ENCODE peak calls at places on chromosomes 2 and 18, in six cellular contexts. I, X, S, P, Y and F are unnamed samples.

GRCh38 chr2:234500394-234501006 is 3.6 kb upstream of the ARL4C start:
- DNase-seq in I (peak), X (peak), S (peak), P (peak), Y (peak), F (no peak)

GRCh38 chr2:112784199-112785189 is at the start of gene IL1A:
- DNase-seq in I (no peak), X (no peak), S (no peak), P (no peak), Y (peak), F (no peak)

GRCh38 chr2:217095511-217096205 is 235.8 kb upstream of the TNP1 start:
- DNase-seq in I (no peak), X (no peak), S (no peak), P (no peak), Y (no peak), F (no peak)

GRCh38 chr2:113105047-113105446 is 22.4 kb upstream of the IL1RN start:
- DNase-seq in I (no peak), X (no peak), S (no peak), P (no peak), Y (peak), F (no peak)

GRCh38 chr2:204365778-204366177 is 179.5 kb upstream of the PARD3B start:
- DNase-seq in I (no peak), X (no peak), S (no peak), P (no peak), Y (peak), F (no peak)

GRCh38 chr2:196479350-196479749 is 160.2 kb upstream of the CCDC150 start:
- DNase-seq in I (no peak), X (no peak), S (no peak), P (no peak), Y (peak), F (no peak)

GRCh38 chr2:147384659-147385058 is 460.2 kb upstream of the ACVR2A start:
- DNase-seq in I (no peak), X (no peak), S (no peak), P (no peak), Y (no peak), F (no peak)

GRCh38 chr2:168166902-168167510 is 80.4 kb downstream of the STK39 start:
- DNase-seq in I (no peak), X (no peak), S (no peak), P (no peak), Y (peak), F (no peak)

GRCh38 chr2:224360801-224361251 is 41.1 kb downstream of the FAM124B start:
- DNase-seq in I (no peak), X (no peak), S (no peak), P (no peak), Y (no peak), F (no peak)

GRCh38 chr18:47701133-47701532 is 229.3 kb downstream of the SMAD2 start:
- DNase-seq in I (no peak), X (no peak), S (no peak), P (no peak), Y (no peak), F (no peak)

GRCh38 chr18:11866764-11867163 is 15.6 kb downstream of the CHMP1B start:
- DNase-seq in I (no peak), X (no peak), S (no peak), P (no peak), Y (no peak), F (no peak)

GRCh38 chr2:8539743-8540551 is 141.9 kb upstream of the ID2 start:
- DNase-seq in I (no peak), X (no peak), S (peak), P (no peak), Y (no peak), F (no peak)

GRCh38 chr2:65465857-65466256 is 33.5 kb upstream of the SPRED2 start:
- DNase-seq in I (no peak), X (no peak), S (no peak), P (no peak), Y (no peak), F (no peak)

GRCh38 chr2:114729025-114729424 is 286.6 kb downstream of the DPP10 start:
- DNase-seq in I (no peak), X (no peak), S (no peak), P (no peak), Y (no peak), F (no peak)

GRCh38 chr18:26227051-26227672 is 917 bp downstream of the TAF4B start:
- DNase-seq in I (no peak), X (no peak), S (peak), P (no peak), Y (no peak), F (no peak)

GRCh38 chr2:240460781-240461431 is 25.4 kb downstream of the GPC1 start:
- DNase-seq in I (no peak), X (peak), S (peak), P (peak), Y (no peak), F (peak)

GRCh38 chr2:11129598-11130449 is 25.4 kb upstream of the SLC66A3 start:
- DNase-seq in I (peak), X (peak), S (peak), P (peak), Y (no peak), F (peak)

GRCh38 chr2:105391763-105392662 is 6.8 kb downstream of the FHL2 start:
- DNase-seq in I (no peak), X (no peak), S (no peak), P (no peak), Y (no peak), F (no peak)

GRCh38 chr2:9484533-9484932 is 10.2 kb downstream of the IAH1 start:
- DNase-seq in I (no peak), X (no peak), S (no peak), P (no peak), Y (peak), F (no peak)

GRCh38 chr2:168118733-168119518 is 128.5 kb downstream of the STK39 start:
- DNase-seq in I (no peak), X (no peak), S (peak), P (no peak), Y (peak), F (no peak)

GRCh38 chr2:214220251-214220650 is 190.6 kb upstream of the VWC2L start:
- DNase-seq in I (no peak), X (no peak), S (no peak), P (no peak), Y (no peak), F (no peak)

GRCh38 chr2:45823723-45824206 is 172.3 kb downstream of the PRKCE start:
- DNase-seq in I (no peak), X (peak), S (peak), P (peak), Y (no peak), F (no peak)

GRCh38 chr18:75639468-75639831 is 211.9 kb upstream of the SMIM21 start:
- DNase-seq in I (no peak), X (no peak), S (no peak), P (no peak), Y (no peak), F (no peak)

GRCh38 chr18:75643083-75643482 is 215.6 kb upstream of the SMIM21 start:
- DNase-seq in I (no peak), X (no peak), S (no peak), P (no peak), Y (no peak), F (no peak)

GRCh38 chr18:75638597-75639467 is 211.3 kb upstream of the SMIM21 start:
- DNase-seq in I (no peak), X (peak), S (no peak), P (no peak), Y (peak), F (no peak)

GRCh38 chr18:75635096-75635495 is 207.6 kb upstream of the SMIM21 start:
- DNase-seq in I (no peak), X (no peak), S (peak), P (no peak), Y (no peak), F (no peak)

GRCh38 chr18:75638223-75638596 is 210.7 kb upstream of the SMIM21 start:
- DNase-seq in I (no peak), X (no peak), S (no peak), P (no peak), Y (peak), F (no peak)
- TF ChIP-seq CTCF in I (no peak), X (no peak), S (no peak), P (no peak), Y (peak), F (no peak)

GRCh38 chr2:36356199-36356989 is 816 bp downstream of the CRIM1 start:
- DNase-seq in I (peak), X (peak), S (peak), P (peak), Y (peak), F (peak)
- TF ChIP-seq CTCF in I (no peak), X (no peak), S (no peak), P (no peak), Y (no peak), F (no peak)

DNA sequence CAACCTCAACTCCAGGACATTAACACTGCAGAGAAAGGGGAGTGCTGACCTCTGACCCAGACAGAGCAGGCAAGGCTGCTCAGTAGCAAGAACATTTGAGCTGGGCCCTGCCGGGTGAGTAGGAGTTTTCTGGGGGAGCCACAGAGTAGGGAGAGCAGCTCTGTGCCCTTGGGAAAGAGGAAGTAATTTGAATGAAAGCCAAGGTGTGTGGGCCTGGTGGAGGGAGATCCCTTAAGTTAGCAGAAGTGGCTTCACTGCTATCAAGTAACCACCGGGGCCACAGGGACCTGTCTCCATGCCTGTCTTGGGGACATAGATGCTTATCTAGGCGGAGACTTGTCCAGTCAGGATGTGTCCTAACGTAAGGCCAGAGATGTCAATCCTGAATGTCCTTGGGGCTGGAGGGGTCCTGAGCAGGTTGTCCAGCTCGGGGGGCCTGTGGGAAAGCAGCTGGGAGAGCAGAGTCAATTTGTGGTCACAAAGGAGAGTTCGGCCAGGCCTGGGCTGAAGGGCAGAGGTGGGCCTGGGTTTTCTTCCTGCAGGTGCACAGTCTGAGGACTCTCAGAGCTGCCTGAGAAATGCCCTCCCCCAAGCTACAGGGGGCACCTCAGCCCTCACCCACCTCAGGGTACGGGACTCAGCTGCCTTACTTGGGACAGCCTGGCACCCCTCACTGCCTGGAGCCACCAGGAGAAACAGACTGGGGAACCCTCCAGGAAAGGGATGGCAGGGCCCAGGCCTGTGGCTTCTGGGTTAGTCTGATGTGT is 15.0 kb upstream of the OTOF start:
- DNase-seq in I (no peak), X (no peak), S (no peak), P (no peak), Y (no peak), F (no peak)
- TF ChIP-seq CTCF in I (no peak), X (no peak), S (no peak), P (no peak), Y (no peak), F (no peak)

GRCh38 chr2:85770369-85770768 is 16.6 kb downstream of the ATOH8 start:
- DNase-seq in I (no peak), X (no peak), S (no peak), P (no peak), Y (peak), F (no peak)

GRCh38 chr2:85769236-85769986 is 15.6 kb downstream of the ATOH8 start:
- DNase-seq in I (no peak), X (no peak), S (peak), P (no peak), Y (no peak), F (no peak)

GRCh38 chr2:85767803-85768665 is 14.2 kb downstream of the ATOH8 start:
- DNase-seq in I (no peak), X (no peak), S (no peak), P (no peak), Y (no peak), F (no peak)

GRCh38 chr2:85769987-85770362 is 16.2 kb downstream of the ATOH8 start:
- DNase-seq in I (no peak), X (no peak), S (no peak), P (no peak), Y (no peak), F (no peak)

GRCh38 chr2:85768713-85769112 is 14.9 kb downstream of the ATOH8 start:
- DNase-seq in I (no peak), X (no peak), S (peak), P (no peak), Y (no peak), F (peak)
- TF ChIP-seq CTCF in I (no peak), X (no peak), S (no peak), P (no peak), Y (no peak), F (no peak)